ENCODE peak calls at places on chromosomes 1 and 21, in eight cellular contexts. One of them, this sample, is unnamed.
A peak's percentile ranks its signal among the peaks of the same experiment; 100 is the strongest.

GRCh38 chr1:81827942-81828341 is 27.2 kb downstream of the ADGRL2 start:
- DNase-seq in Peyer's patch: no peak
- DNase-seq in ovary: no peak
- DNase-seq in K562: no peak
- DNase-seq in body of pancreas: no peak
- DNase-seq in A549: no peak
- DNase-seq in IMR-90: no peak
- DNase-seq in adrenal gland: no peak
- DNase-seq in this sample: no peak

GRCh38 chr1:184199036-184199796 is 147.7 kb downstream of the TSEN15 start:
- DNase-seq in K562: no peak
- DNase-seq in Peyer's patch: no peak
- DNase-seq in body of pancreas: no peak
- DNase-seq in adrenal gland: no peak
- DNase-seq in A549: no peak
- DNase-seq in IMR-90: peak; percentile 61
- DNase-seq in ovary: no peak
- DNase-seq in this sample: no peak

GRCh38 chr1:185998391-185998790 is 264.2 kb downstream of the HMCN1 start:
- DNase-seq in IMR-90: no peak
- DNase-seq in ovary: no peak
- DNase-seq in A549: no peak
- DNase-seq in body of pancreas: no peak
- DNase-seq in Peyer's patch: no peak
- DNase-seq in K562: no peak
- DNase-seq in adrenal gland: no peak
- DNase-seq in this sample: no peak

GRCh38 chr1:243996223-243996622 is 54.9 kb upstream of the ZBTB18 start:
- DNase-seq in IMR-90: no peak
- DNase-seq in A549: no peak
- DNase-seq in ovary: no peak
- DNase-seq in K562: no peak
- DNase-seq in body of pancreas: no peak
- DNase-seq in adrenal gland: no peak
- DNase-seq in Peyer's patch: no peak
- DNase-seq in this sample: no peak

GRCh38 chr1:21607549-21608529 is 61.3 kb downstream of the RAP1GAP start:
- DNase-seq in adrenal gland: peak; percentile 97
- DNase-seq in IMR-90: peak; percentile 58
- DNase-seq in K562: peak; percentile 99
- DNase-seq in body of pancreas: peak; percentile 84
- DNase-seq in A549: peak; percentile 93
- DNase-seq in ovary: peak; percentile 66
- DNase-seq in Peyer's patch: peak; percentile 40
- DNase-seq in this sample: peak; percentile 71

GRCh38 chr1:224707849-224708725 is 92.0 kb downstream of the CNIH3 start:
- DNase-seq in adrenal gland: peak; percentile 30
- DNase-seq in K562: no peak
- DNase-seq in IMR-90: peak; percentile 83
- DNase-seq in ovary: peak; percentile 63
- DNase-seq in body of pancreas: no peak
- DNase-seq in Peyer's patch: no peak
- DNase-seq in A549: no peak
- DNase-seq in this sample: no peak

GRCh38 chr1:24149854-24150227 is 6.9 kb upstream of the IL22RA1 start:
- DNase-seq in ovary: no peak
- DNase-seq in K562: peak; percentile 80
- DNase-seq in A549: peak; percentile 76
- DNase-seq in body of pancreas: no peak
- DNase-seq in IMR-90: peak; percentile 69
- DNase-seq in Peyer's patch: no peak
- DNase-seq in adrenal gland: peak; percentile 52
- DNase-seq in this sample: no peak

GRCh38 chr1:60765204-60765603 is 317.2 kb upstream of the NFIA start:
- DNase-seq in A549: no peak
- DNase-seq in body of pancreas: peak; percentile 25
- DNase-seq in ovary: no peak
- DNase-seq in IMR-90: no peak
- DNase-seq in adrenal gland: peak; percentile 26
- DNase-seq in Peyer's patch: no peak
- DNase-seq in K562: peak; percentile 58
- DNase-seq in this sample: no peak

GRCh38 chr1:229139320-229139719 is 131.6 kb upstream of the RAB4A start:
- DNase-seq in body of pancreas: no peak
- DNase-seq in K562: no peak
- DNase-seq in IMR-90: no peak
- DNase-seq in adrenal gland: no peak
- DNase-seq in Peyer's patch: no peak
- DNase-seq in A549: no peak
- DNase-seq in ovary: no peak
- DNase-seq in this sample: no peak

GRCh38 chr21:26840912-26841311 is 4.3 kb downstream of the ADAMTS1 start:
- DNase-seq in IMR-90: peak; percentile 76
- DNase-seq in K562: no peak
- DNase-seq in adrenal gland: peak; percentile 47
- DNase-seq in ovary: peak; percentile 50
- DNase-seq in Peyer's patch: no peak
- DNase-seq in body of pancreas: peak; percentile 45
- DNase-seq in A549: no peak
- DNase-seq in this sample: peak; percentile 84

GRCh38 chr1:1763657-1764621 is 14.3 kb downstream of the NADK start:
- DNase-seq in IMR-90: no peak
- DNase-seq in K562: no peak
- DNase-seq in A549: no peak
- DNase-seq in Peyer's patch: no peak
- DNase-seq in body of pancreas: peak; percentile 47
- DNase-seq in ovary: no peak
- DNase-seq in adrenal gland: peak; percentile 97
- DNase-seq in this sample: no peak

GRCh38 chr1:93447481-93448291 is at the start of gene FNBP1L:
- DNase-seq in body of pancreas: peak; percentile 82
- DNase-seq in IMR-90: peak; percentile 52
- DNase-seq in adrenal gland: peak; percentile 73
- DNase-seq in ovary: peak; percentile 85
- DNase-seq in Peyer's patch: peak; percentile 68
- DNase-seq in K562: peak; percentile 92
- DNase-seq in A549: peak; percentile 61
- DNase-seq in this sample: peak; percentile 77

GRCh38 chr1:98292994-98293393 is 368.5 kb upstream of the SNX7 start:
- DNase-seq in body of pancreas: no peak
- DNase-seq in IMR-90: no peak
- DNase-seq in A549: peak; percentile 6
- DNase-seq in Peyer's patch: no peak
- DNase-seq in ovary: no peak
- DNase-seq in adrenal gland: no peak
- DNase-seq in K562: no peak
- DNase-seq in this sample: no peak

GRCh38 chr1:41380195-41380594 is 19.0 kb downstream of the FOXO6 start:
- DNase-seq in K562: no peak
- DNase-seq in IMR-90: no peak
- DNase-seq in A549: no peak
- DNase-seq in body of pancreas: no peak
- DNase-seq in ovary: no peak
- DNase-seq in adrenal gland: no peak
- DNase-seq in Peyer's patch: no peak
- DNase-seq in this sample: peak; percentile 62

GRCh38 chr1:235923466-235924008 is 56.8 kb upstream of the LYST start:
- DNase-seq in body of pancreas: no peak
- DNase-seq in ovary: no peak
- DNase-seq in adrenal gland: no peak
- DNase-seq in Peyer's patch: peak; percentile 47
- DNase-seq in IMR-90: peak; percentile 79
- DNase-seq in K562: no peak
- DNase-seq in A549: no peak
- DNase-seq in this sample: no peak

GRCh38 chr21:43864806-43865470 is at the start of gene AGPAT3:
- DNase-seq in K562: peak; percentile 94
- DNase-seq in A549: no peak
- DNase-seq in IMR-90: no peak
- DNase-seq in adrenal gland: no peak
- DNase-seq in ovary: peak; percentile 53
- DNase-seq in Peyer's patch: no peak
- DNase-seq in body of pancreas: no peak
- DNase-seq in this sample: no peak

GRCh38 chr1:181910905-181911304 is 150.6 kb downstream of the ZNF648 start:
- DNase-seq in body of pancreas: no peak
- DNase-seq in K562: no peak
- DNase-seq in adrenal gland: no peak
- DNase-seq in IMR-90: no peak
- DNase-seq in Peyer's patch: no peak
- DNase-seq in ovary: no peak
- DNase-seq in A549: no peak
- DNase-seq in this sample: no peak

GRCh38 chr21:38861989-38862683 is 56.4 kb downstream of the ETS2 start:
- DNase-seq in Peyer's patch: no peak
- DNase-seq in ovary: no peak
- DNase-seq in body of pancreas: no peak
- DNase-seq in K562: no peak
- DNase-seq in adrenal gland: no peak
- DNase-seq in IMR-90: no peak
- DNase-seq in A549: no peak
- DNase-seq in this sample: no peak

GRCh38 chr1:115952547-115952946 is 23.8 kb upstream of the SLC22A15 start:
- DNase-seq in adrenal gland: no peak
- DNase-seq in Peyer's patch: no peak
- DNase-seq in ovary: no peak
- DNase-seq in body of pancreas: no peak
- DNase-seq in K562: no peak
- DNase-seq in IMR-90: no peak
- DNase-seq in A549: no peak
- DNase-seq in this sample: no peak

GRCh38 chr1:23953020-23953419 is 6.6 kb upstream of the PNRC2 start:
- DNase-seq in ovary: no peak
- DNase-seq in adrenal gland: no peak
- DNase-seq in IMR-90: no peak
- DNase-seq in Peyer's patch: no peak
- DNase-seq in A549: no peak
- DNase-seq in K562: no peak
- DNase-seq in body of pancreas: no peak
- DNase-seq in this sample: no peak

GRCh38 chr21:17607684-17608083 is 5.0 kb downstream of the BTG3 start:
- DNase-seq in ovary: no peak
- DNase-seq in A549: no peak
- DNase-seq in Peyer's patch: no peak
- DNase-seq in IMR-90: no peak
- DNase-seq in adrenal gland: no peak
- DNase-seq in K562: no peak
- DNase-seq in body of pancreas: no peak
- DNase-seq in this sample: no peak

DNA sequence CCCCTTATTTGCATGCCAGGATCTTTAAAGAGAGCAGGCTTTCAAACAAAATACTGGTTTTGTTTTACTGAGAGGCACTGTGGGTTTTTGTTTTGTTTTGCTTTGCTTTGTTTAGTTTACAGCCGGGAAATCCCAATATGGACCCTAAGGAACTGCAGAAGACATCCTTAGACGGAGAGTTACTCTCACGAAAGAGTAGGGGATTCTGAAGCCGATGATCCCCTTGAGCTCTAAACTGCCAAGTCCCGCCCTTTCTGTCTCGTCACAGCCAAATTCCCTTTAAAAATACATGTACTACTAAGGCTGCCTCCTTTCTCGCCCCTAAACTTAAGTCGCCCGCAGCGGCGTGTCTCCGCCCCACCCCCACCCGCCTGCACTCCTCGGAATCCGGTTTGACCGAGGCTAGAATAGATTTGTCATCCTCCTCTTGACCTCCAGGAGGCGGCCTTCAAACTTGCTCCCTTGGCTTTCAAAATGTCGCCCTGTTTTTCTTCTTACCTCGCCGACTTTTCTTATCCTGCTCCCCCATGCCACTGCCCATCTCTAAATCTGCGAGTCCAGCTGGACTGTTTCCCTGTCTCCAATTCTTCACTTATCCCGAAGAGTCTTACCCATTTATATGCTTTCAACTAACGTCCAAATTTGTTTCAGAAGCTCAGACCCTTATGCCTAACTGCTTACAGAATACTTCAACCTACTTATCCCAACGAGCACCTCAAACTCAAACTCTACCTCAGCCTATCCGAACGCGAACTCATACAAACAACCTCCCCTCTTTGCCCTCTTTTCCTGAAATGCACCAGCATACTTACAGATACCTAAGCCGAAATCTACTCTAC is 11.0 kb upstream of the BOLA1 start:
- DNase-seq in ovary: peak; percentile 85
- DNase-seq in K562: peak; percentile 73
- DNase-seq in adrenal gland: peak; percentile 88
- DNase-seq in A549: peak; percentile 68
- DNase-seq in body of pancreas: peak; percentile 85
- DNase-seq in IMR-90: peak; percentile 90
- DNase-seq in Peyer's patch: peak; percentile 58
- DNase-seq in this sample: peak; percentile 94
- TF ChIP-seq POLR2A in ovary: peak; percentile 9
- TF ChIP-seq POLR2A in K562: no peak
- TF ChIP-seq POLR2A in adrenal gland: peak; percentile 72
- TF ChIP-seq POLR2A in A549: peak; percentile 56
- TF ChIP-seq POLR2A in body of pancreas: peak; percentile 74
- TF ChIP-seq POLR2A in IMR-90: no peak
- TF ChIP-seq POLR2A in Peyer's patch: peak; percentile 80
- TF ChIP-seq POLR2A in this sample: no peak

GRCh38 chr1:152735648-152736047 is 22.2 kb upstream of the KPRP start:
- DNase-seq in body of pancreas: no peak
- DNase-seq in K562: peak; percentile 14
- DNase-seq in A549: no peak
- DNase-seq in Peyer's patch: no peak
- DNase-seq in adrenal gland: no peak
- DNase-seq in IMR-90: no peak
- DNase-seq in ovary: no peak
- DNase-seq in this sample: no peak
- TF ChIP-seq CTCF in body of pancreas: no peak
- TF ChIP-seq CTCF in K562: peak; percentile 49
- TF ChIP-seq CTCF in A549: peak; percentile 31
- TF ChIP-seq CTCF in Peyer's patch: no peak
- TF ChIP-seq CTCF in adrenal gland: no peak
- TF ChIP-seq CTCF in IMR-90: no peak
- TF ChIP-seq CTCF in ovary: no peak
- TF ChIP-seq CTCF in this sample: no peak

GRCh38 chr1:42657981-42658879 is at the start of gene PPIH:
- DNase-seq in K562: peak; percentile 95
- DNase-seq in A549: peak; percentile 82
- DNase-seq in IMR-90: peak; percentile 88
- DNase-seq in body of pancreas: peak; percentile 94
- DNase-seq in adrenal gland: peak; percentile 96
- DNase-seq in Peyer's patch: peak; percentile 95
- DNase-seq in ovary: peak; percentile 92
- DNase-seq in this sample: peak; percentile 96
- TF ChIP-seq POLR2A in K562: peak; percentile 96
- TF ChIP-seq POLR2A in A549: peak; percentile 87
- TF ChIP-seq POLR2A in IMR-90: peak; percentile 39
- TF ChIP-seq POLR2A in body of pancreas: peak; percentile 76
- TF ChIP-seq POLR2A in adrenal gland: peak; percentile 63
- TF ChIP-seq POLR2A in Peyer's patch: peak; percentile 41
- TF ChIP-seq POLR2A in ovary: no peak
- TF ChIP-seq POLR2A in this sample: no peak

DNA sequence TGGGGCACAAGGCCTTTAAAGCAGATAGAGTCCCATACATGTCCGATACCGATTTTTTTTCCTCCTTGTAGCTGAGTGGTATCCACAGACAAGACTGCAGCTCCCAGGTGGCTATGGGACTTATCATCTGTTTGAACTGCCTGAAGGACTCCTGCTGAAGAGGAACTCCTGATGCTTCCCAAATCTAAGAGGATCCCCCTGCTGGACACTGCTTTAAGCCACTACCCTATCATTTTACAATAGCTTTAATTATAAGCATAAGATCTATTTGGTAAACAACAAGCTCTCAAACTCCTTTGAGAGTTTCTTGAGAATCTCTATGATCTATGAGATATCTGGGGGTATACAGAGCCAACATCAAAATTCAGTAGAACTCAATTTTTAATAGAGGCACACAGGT is 11.7 kb downstream of the NDC1 start:
- DNase-seq in ovary: no peak
- DNase-seq in A549: peak; percentile 7
- DNase-seq in IMR-90: peak; percentile 43
- DNase-seq in body of pancreas: no peak
- DNase-seq in K562: peak; percentile 42
- DNase-seq in Peyer's patch: no peak
- DNase-seq in adrenal gland: no peak
- DNase-seq in this sample: no peak
- TF ChIP-seq CTCF in ovary: no peak
- TF ChIP-seq CTCF in A549: no peak
- TF ChIP-seq CTCF in IMR-90: peak; percentile 29
- TF ChIP-seq CTCF in body of pancreas: no peak
- TF ChIP-seq CTCF in K562: no peak
- TF ChIP-seq CTCF in Peyer's patch: no peak
- TF ChIP-seq CTCF in adrenal gland: no peak
- TF ChIP-seq CTCF in this sample: no peak

This sample was measured in sigmoid colon.